ENCODE peak calls at places on chromosome 22, in eight cellular contexts. O is thoracic aorta, L is body of pancreas, H is fibroblast of lung, I is psoas muscle, A is endothelial cell of umbilical vein, W is ovary, M is endodermal cell. X is an unnamed sample. For H3K27me3, the result is how much of the 10 kb centered on the place peaks cover.

GRCh38 chr22:27372969-27373670 is 428.4 kb downstream of the MN1 start:
- DNase-seq in H (no peak), L (peak), W (no peak), A (peak), O (no peak), M (peak), I (no peak), X (peak)

GRCh38 chr22:42169055-42169469 is 38.5 kb upstream of the CYP2D6 start:
- DNase-seq in A (peak), H (peak), M (peak), I (peak), W (peak), O (no peak), L (peak), X (peak)

GRCh38 chr22:19812910-19813309 is 41.8 kb downstream of the GNB1L start:
- DNase-seq in I (no peak), H (no peak), M (peak), W (no peak), O (no peak), A (no peak), L (no peak), X (no peak)

GRCh38 chr22:33807465-33807864 is 112.8 kb downstream of the LARGE1 start:
- DNase-seq in O (no peak), M (no peak), I (no peak), A (no peak), H (peak), W (no peak), L (no peak), X (no peak)

GRCh38 chr22:27108425-27109114 is 451.2 kb downstream of the MIAT start:
- DNase-seq in I (peak), H (no peak), W (peak), L (peak), A (peak), O (no peak), M (no peak), X (peak)

GRCh38 chr22:33512961-33513360 is 407.3 kb downstream of the LARGE1 start:
- DNase-seq in H (peak), L (no peak), I (no peak), A (no peak), M (no peak), O (no peak), W (no peak), X (no peak)

GRCh38 chr22:25402501-25403283 is 161.8 kb upstream of the GRK3 start:
- DNase-seq in O (no peak), H (peak), M (no peak), A (no peak), L (peak), I (no peak), W (peak), X (no peak)

GRCh38 chr22:25736378-25737011 is 5.5 kb upstream of the MYO18B start:
- DNase-seq in O (no peak), M (peak), H (no peak), A (no peak), W (no peak), L (no peak), I (no peak), X (no peak)

GRCh38 chr22:43910178-43910695 is 13.4 kb upstream of the PNPLA3 start:
- DNase-seq in O (no peak), I (no peak), M (no peak), L (no peak), W (no peak), A (no peak), H (no peak), X (no peak)

GRCh38 chr22:31346733-31347250 is 646 bp upstream of the PATZ1 start:
- DNase-seq in H (peak), M (no peak), W (peak), O (no peak), I (peak), A (peak), L (peak), X (peak)

GRCh38 chr22:25641650-25642049 is 77.2 kb downstream of the GRK3 start:
- DNase-seq in A (no peak), M (no peak), H (no peak), W (no peak), O (no peak), I (no peak), L (no peak), X (no peak)

GRCh38 chr22:43343262-43343988 is at the start of gene SCUBE1:
- DNase-seq in M (peak), A (peak), H (no peak), O (no peak), L (peak), W (peak), I (peak), X (peak)

GRCh38 chr22:33023119-33023827 is 34.9 kb downstream of the SYN3 start:
- DNase-seq in L (no peak), A (no peak), W (no peak), O (no peak), I (no peak), M (no peak), H (no peak), X (no peak)

GRCh38 chr22:23248583-23248982 is 68.3 kb downstream of the BCR start:
- DNase-seq in M (no peak), A (peak), W (peak), I (no peak), L (peak), H (peak), O (no peak), X (no peak)

GRCh38 chr22:27226666-27227065 is 569.3 kb downstream of the MIAT start:
- DNase-seq in W (no peak), I (no peak), M (no peak), A (no peak), L (no peak), H (no peak), O (no peak), X (no peak)

GRCh38 chr22:30998329-30998728 is 29.3 kb downstream of the TUG1 start:
- DNase-seq in H (no peak), L (no peak), M (no peak), I (no peak), A (no peak), O (no peak), W (no peak), X (no peak)

GRCh38 chr22:17155941-17156340 is 3.1 kb downstream of the HDHD5 start:
- DNase-seq in H (no peak), O (no peak), A (no peak), L (no peak), I (no peak), W (no peak), M (no peak), X (no peak)

GRCh38 chr22:30212363-30212995 is 34.1 kb downstream of the LIF start:
- DNase-seq in I (peak), H (peak), W (peak), O (no peak), M (no peak), L (peak), A (peak), X (no peak)

GRCh38 chr22:42764895-42765363 is 44.3 kb upstream of the A4GALT start:
- DNase-seq in L (no peak), H (no peak), M (no peak), A (no peak), I (no peak), W (no peak), O (no peak), X (no peak)

GRCh38 chr22:43155789-43156188 is 4.4 kb downstream of the TSPO start:
- DNase-seq in M (no peak), O (no peak), W (no peak), H (no peak), A (no peak), I (no peak), L (no peak), X (peak)

GRCh38 chr22:30829901-30830550 is 135.4 kb downstream of the OSBP2 start:
- DNase-seq in L (no peak), W (no peak), O (no peak), A (peak), I (no peak), H (peak), M (no peak), X (no peak)

GRCh38 chr22:18085188-18085587 is 7.4 kb downstream of the PEX26 start:
- DNase-seq in W (no peak), H (peak), I (no peak), O (no peak), M (no peak), L (no peak), A (no peak), X (no peak)

GRCh38 chr22:40628354-40629042 is 8.0 kb downstream of the MRTFA start:
- DNase-seq in A (no peak), M (peak), L (no peak), W (no peak), H (peak), O (no peak), I (no peak), X (no peak)

GRCh38 chr22:40511604-40512003 is 124.9 kb downstream of the MRTFA start:
- DNase-seq in L (peak), A (no peak), O (no peak), H (peak), W (no peak), M (no peak), I (peak), X (no peak)

GRCh38 chr22:24554316-24555159 is at the start of gene GUCD1:
- DNase-seq in W (no peak), O (no peak), H (peak), A (peak), M (peak), I (peak), L (peak), X (no peak)

GRCh38 chr22:38751422-38752346 is 4.1 kb downstream of the SUN2 start:
- DNase-seq in L (peak), O (no peak), I (peak), W (no peak), A (no peak), H (no peak), M (no peak), X (no peak)

GRCh38 chr22:26702906-26703830 is 45.8 kb downstream of the MIAT start:
- DNase-seq in L (no peak), H (peak), W (no peak), I (no peak), M (no peak), O (no peak), A (no peak), X (no peak)

GRCh38 chr22:19035474-19036228 is 86.6 kb downstream of the DGCR2 start:
- DNase-seq in W (no peak), M (peak), A (no peak), L (no peak), O (no peak), I (no peak), H (peak), X (no peak)

GRCh38 chr22:19357270-19358105 is 66.0 kb upstream of the CLTCL1 start:
- DNase-seq in A (no peak), L (no peak), W (no peak), I (no peak), H (peak), O (no peak), M (no peak), X (no peak)

GRCh38 chr22:38871360-38872171 is 450 bp downstream of the CBX6 start:
- DNase-seq in O (no peak), H (no peak), I (no peak), M (peak), W (peak), L (peak), A (no peak), X (no peak)

GRCh38 chr22:17891427-17892167 is 117.3 kb upstream of the BID start:
- DNase-seq in I (peak), O (no peak), A (no peak), H (no peak), L (peak), W (no peak), M (peak), X (peak)

GRCh38 chr22:16783930-16784354 is 41.3 kb downstream of the XKR3 start:
- DNase-seq in W (no peak), I (no peak), M (peak), H (no peak), O (no peak), L (no peak), A (no peak), X (no peak)

GRCh38 chr22:48907591-48907990 is 920.1 kb downstream of the BRD1 start:
- DNase-seq in I (no peak), W (no peak), A (no peak), M (no peak), H (no peak), O (no peak), L (no peak), X (no peak)
- H3K4me3 ChIP-seq in I (no peak), W (no peak), A (no peak), M (no peak), H (no peak), O (no peak), L (no peak), X (no peak)

GRCh38 chr22:46148885-46149492 is 1.3 kb upstream of the PPARA start:
- DNase-seq in H (no peak), W (no peak), A (no peak), O (no peak), M (no peak), I (no peak), L (no peak), X (no peak)

GRCh38 chr22:46149998-46150549 is at the start of gene PPARA:
- DNase-seq in L (peak), M (peak), H (peak), A (peak), O (peak), I (peak), W (peak), X (peak)

GRCh38 chr22:46149493-46149997 is 781 bp upstream of the PPARA start:
- DNase-seq in L (peak), W (peak), I (peak), M (peak), H (no peak), O (no peak), A (peak), X (no peak)

GRCh38 chr22:46148336-46148735 is 2.0 kb upstream of the PPARA start:
- DNase-seq in I (no peak), M (peak), O (no peak), L (no peak), W (no peak), A (no peak), H (no peak), X (no peak)

GRCh38 chr22:46150615-46151423 is 493 bp downstream of the PPARA start:
- DNase-seq in L (peak), H (no peak), A (peak), I (peak), M (peak), O (no peak), W (peak), X (peak)
- H3K27me3 ChIP-seq in L (under half), H (under half), A (under half), I (under half), M (half or more), O (under half), W (under half), X (under half)

GRCh38 chr22:37241351-37242142 is 2.5 kb downstream of the RAC2 start:
- DNase-seq in I (no peak), H (no peak), L (no peak), A (no peak), W (peak), M (peak), O (no peak), X (no peak)

GRCh38 chr22:37240240-37240940 is 3.7 kb downstream of the RAC2 start:
- DNase-seq in L (no peak), M (peak), W (peak), O (no peak), A (no peak), H (no peak), I (no peak), X (no peak)

GRCh38 chr22:37242395-37242918 is 1.6 kb downstream of the RAC2 start:
- DNase-seq in W (peak), A (peak), I (peak), O (peak), M (peak), H (no peak), L (peak), X (peak)

GRCh38 chr22:37239336-37240239 is 4.5 kb downstream of the RAC2 start:
- DNase-seq in M (peak), A (no peak), H (no peak), L (no peak), W (no peak), O (no peak), I (no peak), X (no peak)

GRCh38 chr22:37240941-37241320 is 3.1 kb downstream of the RAC2 start:
- DNase-seq in I (no peak), W (peak), O (no peak), L (no peak), A (no peak), M (no peak), H (no peak), X (no peak)
- H3K4me3 ChIP-seq in I (no peak), W (no peak), O (no peak), L (no peak), A (no peak), M (no peak), H (no peak), X (no peak)

GRCh38 chr22:36022697-36023096 is 5.9 kb downstream of the RBFOX2 start:
- DNase-seq in I (no peak), M (no peak), L (no peak), O (no peak), H (no peak), A (no peak), W (no peak), X (no peak)
- H3K27me3 ChIP-seq in I (under half), M (under half), L (under half), O (under half), H (under half), A (under half), W (under half), X (under half)

GRCh38 chr22:50526849-50527801 is 1.7 kb upstream of the SCO2 start:
- DNase-seq in A (no peak), L (no peak), O (no peak), W (no peak), M (peak), I (peak), H (peak), X (peak)

GRCh38 chr22:50530280-50530856 is 556 bp upstream of the TYMP start:
- DNase-seq in L (peak), O (no peak), W (peak), M (peak), I (peak), A (no peak), H (peak), X (no peak)

GRCh38 chr22:50529416-50530279 is at the start of gene TYMP:
- DNase-seq in M (peak), I (peak), H (no peak), O (no peak), L (peak), W (no peak), A (no peak), X (no peak)

GRCh38 chr22:50527921-50528681 is 1.7 kb downstream of the TYMP start:
- DNase-seq in O (no peak), W (no peak), M (peak), I (peak), A (no peak), L (no peak), H (no peak), X (no peak)

GRCh38 chr22:50528682-50529415 is 963 bp downstream of the TYMP start:
- DNase-seq in H (no peak), L (no peak), I (no peak), A (no peak), M (no peak), W (no peak), O (no peak), X (no peak)
- H3K4me3 ChIP-seq in H (peak), L (no peak), I (peak), A (no peak), M (no peak), W (no peak), O (peak), X (no peak)

GRCh38 chr22:50016308-50016987 is 3.9 kb upstream of the IL17REL start:
- DNase-seq in L (peak), M (no peak), W (peak), O (no peak), I (no peak), H (no peak), A (no peak), X (peak)
- H3K27me3 ChIP-seq in L (under half), M (half or more), W (under half), O (under half), I (under half), H (under half), A (under half), X (under half)

GRCh38 chr22:29205598-29206371 is at the start of gene EMID1:
- DNase-seq in H (no peak), M (peak), L (peak), I (peak), W (peak), A (peak), O (no peak), X (peak)

GRCh38 chr22:29204617-29205183 is 996 bp upstream of the EMID1 start:
- DNase-seq in I (no peak), W (no peak), H (no peak), M (no peak), A (no peak), O (no peak), L (no peak), X (no peak)

GRCh38 chr22:29206372-29207230 is 905 bp downstream of the EMID1 start:
- DNase-seq in O (no peak), M (no peak), W (no peak), I (no peak), H (no peak), L (no peak), A (no peak), X (no peak)

GRCh38 chr22:29203883-29204282 is 1.8 kb upstream of the EMID1 start:
- DNase-seq in O (no peak), I (no peak), W (no peak), M (no peak), H (no peak), A (no peak), L (no peak), X (no peak)

DNA sequence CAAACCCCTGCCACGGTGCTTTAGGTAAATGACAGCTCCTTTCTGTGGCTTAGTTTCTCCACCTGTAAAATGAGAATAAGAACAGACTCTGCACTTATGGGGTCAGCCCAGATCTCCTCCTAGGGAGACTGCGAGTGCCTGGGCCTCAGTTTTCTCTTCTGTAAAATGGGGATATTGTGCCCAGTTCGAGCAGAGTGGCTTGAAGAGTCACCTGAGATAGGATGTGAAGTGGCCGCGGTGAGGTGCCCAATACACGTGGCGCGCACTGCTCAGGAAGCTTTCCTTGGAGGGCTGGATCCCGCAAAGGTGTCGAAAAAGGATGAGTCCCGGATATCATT is 467 bp upstream of the EMID1 start:
- DNase-seq in M (no peak), A (no peak), L (peak), O (no peak), I (no peak), W (no peak), H (no peak), X (no peak)
- H3K4me3 ChIP-seq in M (peak), A (no peak), L (no peak), O (peak), I (peak), W (peak), H (peak), X (no peak)

GRCh38 chr22:45867906-45868555 is 108.9 kb downstream of the WNT7B start:
- DNase-seq in A (no peak), O (no peak), H (no peak), I (no peak), L (no peak), W (no peak), M (peak), X (no peak)
- H3K27me3 ChIP-seq in A (under half), O (under half), H (under half), I (under half), L (under half), W (under half), M (half or more), X (under half)

X was measured in BE2C.